ENCODE peak calls at places on chromosomes 4 and X, in eight cellular contexts. L is right atrium auricular region, W is kidney, B is mammary epithelial cell, V is thoracic aorta, Z is stomach, P is fibroblast of lung, N is suprapubic skin. I is an unnamed sample. For H3K36me3 and H3K4me1, the result is how much of the 10 kb centered on the place peaks cover.

GRCh38 chr4:176883681-176884418 is 91.1 kb upstream of the VEGFC start:
- DNase-seq in P (peak), L (no peak), W (no peak), B (peak), Z (no peak), V (no peak), N (no peak), I (no peak)

GRCh38 chrX:139739138-139739537 is 31.2 kb upstream of the MCF2 start:
- DNase-seq in N (no peak), W (no peak), B (peak), V (no peak), Z (no peak), L (no peak), P (peak), I (no peak)

GRCh38 chr4:24743931-24744330 is 51.4 kb upstream of the SOD3 start:
- DNase-seq in Z (no peak), W (no peak), P (peak), B (no peak), V (no peak), L (no peak), N (no peak), I (no peak)

GRCh38 chrX:133923548-133923947 is 61.8 kb downstream of the GPC3 start:
- DNase-seq in L (no peak), V (no peak), B (no peak), P (no peak), Z (no peak), N (no peak), W (no peak), I (no peak)

GRCh38 chrX:9302400-9302799 is 162.5 kb upstream of the TBL1X start:
- DNase-seq in L (no peak), W (no peak), N (no peak), V (no peak), Z (no peak), B (no peak), P (no peak), I (no peak)

GRCh38 chr4:74874785-74875367 is 58.0 kb upstream of the PARM1 start:
- DNase-seq in L (no peak), W (no peak), P (peak), V (no peak), Z (peak), N (no peak), B (peak), I (no peak)

GRCh38 chr4:122045533-122045932 is 93.7 kb upstream of the TRPC3 start:
- DNase-seq in Z (no peak), V (no peak), B (peak), W (no peak), N (no peak), L (no peak), P (peak), I (no peak)

GRCh38 chrX:120269379-120270035 is 18.9 kb downstream of the ZBTB33 start:
- DNase-seq in N (no peak), L (no peak), W (no peak), V (no peak), Z (no peak), P (no peak), B (peak), I (no peak)

GRCh38 chr4:122195718-122196117 is 43.6 kb downstream of the BLTP1 start:
- DNase-seq in Z (no peak), L (no peak), P (no peak), W (no peak), V (no peak), N (no peak), B (no peak), I (no peak)

GRCh38 chrX:42021058-42021457 is 97.7 kb upstream of the CASK start:
- DNase-seq in P (no peak), L (no peak), W (no peak), V (no peak), B (no peak), N (no peak), Z (no peak), I (no peak)

GRCh38 chrX:94524867-94525266 is 850.9 kb downstream of the FAM133A start:
- DNase-seq in W (no peak), L (no peak), P (no peak), N (no peak), V (no peak), B (peak), Z (no peak), I (no peak)

DNA sequence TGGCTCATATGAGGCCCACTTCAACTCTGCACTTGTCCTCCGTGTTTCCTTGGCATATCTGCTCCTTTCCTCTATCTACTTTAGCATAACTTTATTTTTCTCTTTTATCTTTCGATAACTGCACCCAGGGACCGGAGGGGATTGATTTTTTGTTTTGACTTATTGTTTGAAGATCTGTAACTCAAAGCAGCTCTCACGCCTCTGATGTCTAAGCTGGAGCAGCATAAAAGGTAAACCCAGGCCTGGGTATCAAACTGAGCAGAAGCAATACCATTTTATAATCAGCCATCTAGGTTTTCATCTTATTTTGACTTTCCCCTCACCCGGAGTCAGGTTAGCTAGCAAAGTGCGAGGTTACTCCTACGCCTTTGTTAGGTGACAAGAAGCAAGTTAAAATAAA is 28.4 kb downstream of the LEF1 start:
- DNase-seq in W (no peak), L (no peak), B (no peak), N (no peak), P (no peak), V (no peak), Z (no peak), I (no peak)
- H3K36me3 ChIP-seq in W (under half), L (under half), B (under half), N (under half), P (under half), V (under half), Z (under half), I (under half)

GRCh38 chrX:40101430-40101802 is 3.7 kb upstream of the BCOR start:
- DNase-seq in V (no peak), B (no peak), L (no peak), W (no peak), P (no peak), Z (no peak), N (no peak), I (no peak)

GRCh38 chrX:40099046-40099968 is 1.5 kb upstream of the BCOR start:
- DNase-seq in W (peak), Z (no peak), L (no peak), B (no peak), P (no peak), V (no peak), N (no peak), I (peak)

GRCh38 chrX:40100141-40100536 is 2.4 kb upstream of the BCOR start:
- DNase-seq in V (no peak), W (peak), N (no peak), P (no peak), Z (peak), L (no peak), B (peak), I (no peak)

GRCh38 chrX:40102393-40103381 is 4.9 kb upstream of the BCOR start:
- DNase-seq in Z (no peak), N (no peak), V (no peak), W (peak), L (no peak), B (no peak), P (no peak), I (no peak)

GRCh38 chrX:40100537-40101429 is 3.0 kb upstream of the BCOR start:
- DNase-seq in B (no peak), V (no peak), Z (no peak), P (no peak), L (no peak), W (no peak), N (no peak), I (no peak)
- H3K4me1 ChIP-seq in B (under half), V (under half), Z (under half), P (under half), L (under half), W (under half), N (under half), I (under half)

DNA sequence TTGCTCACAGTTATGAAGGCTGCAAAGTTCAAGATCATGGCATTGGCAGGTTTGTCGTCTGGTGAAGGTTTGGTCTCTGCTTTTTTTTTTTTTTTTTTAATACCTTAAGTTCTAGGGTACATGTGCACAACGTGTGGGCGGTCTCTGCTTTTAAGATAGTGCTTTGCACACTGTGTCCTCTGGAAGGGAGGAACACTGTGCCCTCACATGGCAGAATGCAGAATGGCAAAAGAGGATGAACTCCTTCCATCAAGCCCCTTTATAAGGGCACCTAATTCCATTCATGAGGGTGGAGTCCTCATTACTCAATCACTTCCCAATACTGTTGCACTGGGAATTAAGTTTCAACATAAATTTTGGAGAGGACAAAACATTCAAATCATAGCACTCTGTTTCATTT is 101.4 kb downstream of the GLRA2 start:
- DNase-seq in Z (no peak), W (no peak), N (no peak), B (no peak), P (no peak), L (no peak), V (no peak), I (no peak)
- TF ChIP-seq CTCF in Z (no peak), W (no peak), N (no peak), B (no peak), P (no peak), L (no peak), V (no peak), I (no peak)

DNA sequence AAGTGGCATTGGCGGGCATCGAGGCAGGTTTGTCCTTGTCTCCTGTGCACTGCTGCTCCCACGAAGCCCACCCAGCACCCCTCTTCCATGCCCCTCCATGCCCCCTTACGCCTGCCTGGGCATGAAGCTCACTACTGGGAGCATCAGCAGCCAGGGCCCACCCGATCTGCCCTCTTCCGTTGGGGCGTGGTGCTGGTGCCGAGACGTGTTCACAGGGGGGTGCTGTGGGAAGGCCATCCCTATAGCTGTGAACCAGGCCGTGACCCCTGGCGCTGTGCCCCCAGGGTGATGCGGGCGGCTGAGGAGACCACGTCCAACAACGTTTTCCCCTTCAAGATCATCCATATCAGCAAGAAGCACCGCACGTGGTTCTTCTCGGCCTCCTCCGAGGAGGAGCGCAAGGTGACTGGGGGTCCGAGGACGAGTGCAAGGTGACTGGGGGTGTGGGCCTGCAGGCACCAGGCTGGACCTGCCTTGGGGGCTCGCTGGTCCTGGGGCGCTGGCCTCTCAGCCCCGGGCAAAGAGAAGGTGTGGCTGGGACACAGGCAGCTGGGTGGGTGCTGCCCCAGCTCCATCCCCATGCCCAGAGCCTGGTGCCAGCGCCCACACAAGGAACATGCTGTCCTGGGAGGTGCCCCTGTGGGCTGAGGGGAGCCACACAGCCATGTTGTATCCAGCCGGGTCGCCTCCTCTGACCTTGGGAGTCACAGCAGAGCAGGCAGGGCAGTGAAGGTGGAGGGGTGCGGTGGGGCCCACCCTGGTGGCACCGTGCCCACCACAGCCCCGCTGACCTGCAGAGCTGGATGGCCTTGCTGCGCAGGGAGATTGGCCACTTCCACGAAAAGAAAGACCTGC is 19.1 kb upstream of the ADD1 start:
- DNase-seq in L (no peak), B (no peak), Z (no peak), N (peak), P (no peak), V (no peak), W (peak), I (peak)
- H3K36me3 ChIP-seq in L (half or more), B (under half), Z (under half), N (half or more), P (under half), V (under half), W (under half), I (under half)

DNA sequence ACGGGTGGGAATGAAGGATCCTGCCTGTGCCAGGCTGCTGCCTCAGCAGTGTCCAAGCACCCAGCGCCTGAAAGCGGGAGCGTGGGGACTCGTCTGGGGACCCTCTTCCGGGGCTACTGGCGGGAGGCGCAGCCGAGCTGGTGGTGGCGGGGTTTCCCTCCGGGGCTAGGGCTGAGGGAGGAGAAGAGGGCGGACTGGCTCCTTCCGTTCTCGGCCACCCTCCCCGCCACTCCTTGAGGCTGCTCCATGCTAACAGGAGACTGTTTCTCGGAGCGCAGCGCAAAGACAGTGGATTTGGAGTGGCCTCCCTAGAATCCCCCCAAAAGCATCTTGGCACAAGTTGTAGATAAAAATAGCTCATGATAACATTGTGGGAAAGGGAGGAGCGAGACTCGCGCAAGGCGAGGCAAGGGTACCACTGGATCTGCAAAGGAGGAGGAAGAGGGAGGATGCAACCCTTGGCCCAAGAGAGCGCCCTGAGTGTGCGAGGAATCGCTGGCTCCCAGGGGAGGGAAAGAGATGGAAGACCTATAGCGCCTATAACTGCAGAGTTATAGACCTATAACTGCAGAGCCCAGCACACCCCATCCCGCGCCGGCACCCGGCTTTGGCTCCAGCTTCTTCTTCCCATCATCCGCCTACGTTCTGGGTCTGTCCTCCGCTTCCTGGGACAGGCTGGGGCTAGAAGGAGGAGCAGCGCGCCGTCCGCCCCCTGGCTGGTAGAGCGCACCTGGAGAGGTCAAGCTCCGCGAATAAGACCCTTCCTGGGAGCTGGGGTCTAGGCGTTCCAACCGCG is 1.3 kb downstream of the HS3ST1 start:
- DNase-seq in L (no peak), Z (no peak), B (peak), W (peak), V (no peak), P (peak), N (no peak), I (no peak)
- H3K4me1 ChIP-seq in L (under half), Z (under half), B (under half), W (under half), V (under half), P (under half), N (under half), I (under half)

DNA sequence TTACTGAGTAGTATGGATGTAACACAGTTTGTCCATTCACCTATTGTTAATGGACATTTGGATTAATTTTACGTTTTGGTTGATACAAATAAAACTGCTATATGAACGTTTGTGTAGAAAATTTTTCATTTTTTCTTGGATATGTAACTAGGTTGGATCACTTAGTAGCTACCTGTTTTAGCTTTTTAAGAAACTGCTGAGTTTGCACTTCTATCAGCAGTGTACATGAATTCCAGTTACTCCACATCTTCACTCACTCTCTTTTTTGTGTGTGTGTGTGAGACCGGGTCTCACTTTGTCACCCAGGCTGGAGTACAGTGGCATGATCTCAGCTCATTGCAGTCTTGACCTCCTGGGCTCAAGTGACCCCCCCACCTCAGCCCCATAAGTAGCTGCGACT is 15.4 kb downstream of the LARP1B start:
- DNase-seq in Z (no peak), N (no peak), P (no peak), B (no peak), V (no peak), W (no peak), L (no peak), I (no peak)
- TF ChIP-seq CTCF in Z (no peak), N (no peak), P (no peak), B (no peak), V (no peak), W (no peak), L (no peak), I (no peak)

GRCh38 chr4:84677995-84678394 is 95.1 kb downstream of the CDS1 start:
- DNase-seq in P (no peak), W (no peak), V (no peak), N (no peak), L (no peak), Z (no peak), B (no peak), I (no peak)
- H3K36me3 ChIP-seq in P (under half), W (under half), V (under half), N (half or more), L (half or more), Z (under half), B (under half), I (under half)

DNA sequence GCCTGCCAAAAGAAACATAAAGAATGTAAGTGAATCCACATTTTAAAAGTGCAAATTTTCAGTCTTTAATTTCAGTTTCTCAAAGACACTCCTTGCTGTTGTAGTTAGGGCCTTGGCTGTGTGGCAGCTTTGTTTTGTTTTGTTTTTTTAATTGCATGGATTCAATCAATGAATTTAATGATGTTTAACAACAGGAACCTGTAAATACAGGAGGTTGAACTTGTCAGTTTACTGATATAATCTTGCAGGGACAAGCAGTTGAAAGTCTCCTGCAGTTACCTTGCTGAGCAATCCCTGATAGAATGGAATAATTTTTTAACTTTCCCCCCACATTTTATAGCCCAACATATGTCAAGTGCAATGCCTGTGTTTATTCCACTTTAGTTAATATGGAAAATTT is 528.3 kb upstream of the PCDH7 start:
- DNase-seq in V (no peak), L (no peak), Z (no peak), N (no peak), B (no peak), P (no peak), W (no peak), I (no peak)
- H3K4me1 ChIP-seq in V (under half), L (under half), Z (under half), N (under half), B (under half), P (under half), W (under half), I (under half)

I was measured in sigmoid colon.